ENCODE peak calls at places on chromosomes 3 and 15, in five cellular contexts. Q, L, R, X and D are unnamed samples.

GRCh38 chr3:46764206-46764605 is 46.5 kb upstream of the PRSS50 start:
- DNase-seq in Q (no peak), L (no peak), R (no peak), X (no peak), D (no peak)

GRCh38 chr15:67033521-67033920 is 31.9 kb upstream of the SMAD3 start:
- DNase-seq in Q (no peak), L (no peak), R (no peak), X (peak; percentile 87), D (no peak)

GRCh38 chr15:92277776-92278175 is 115.9 kb upstream of the ST8SIA2 start:
- DNase-seq in Q (no peak), L (no peak), R (no peak), X (no peak), D (peak; percentile 2)

GRCh38 chr3:119331661-119332060 is 37.5 kb downstream of the ARHGAP31 start:
- DNase-seq in Q (no peak), L (no peak), R (peak; percentile 81), X (no peak), D (no peak)

GRCh38 chr3:129577356-129577755 is 29.1 kb downstream of the PLXND1 start:
- DNase-seq in Q (no peak), L (no peak), R (no peak), X (no peak), D (no peak)

GRCh38 chr3:197350446-197350845 is 52.0 kb upstream of the DLG1 start:
- DNase-seq in Q (no peak), L (no peak), R (no peak), X (no peak), D (no peak)

GRCh38 chr3:114093596-114093995 is 37.1 kb downstream of the QTRT2 start:
- DNase-seq in Q (no peak), L (no peak), R (peak; percentile 89), X (no peak), D (peak; percentile 58)

GRCh38 chr3:157369712-157370447 is 66.8 kb upstream of the PTX3 start:
- DNase-seq in Q (no peak), L (no peak), R (no peak), X (no peak), D (no peak)

GRCh38 chr15:62952969-62953368 is 89.6 kb upstream of the TPM1 start:
- DNase-seq in Q (no peak), L (no peak), R (no peak), X (no peak), D (no peak)

GRCh38 chr3:136171097-136171542 is 25.0 kb downstream of the MSL2 start:
- DNase-seq in Q (no peak), L (no peak), R (peak; percentile 27), X (no peak), D (no peak)

GRCh38 chr3:194220776-194221735 is 85.1 kb downstream of the HES1 start:
- DNase-seq in Q (no peak), L (no peak), R (peak; percentile 36), X (no peak), D (no peak)

GRCh38 chr3:194985031-194985578 is 285.9 kb downstream of the XXYLT1 start:
- DNase-seq in Q (no peak), L (no peak), R (peak; percentile 44), X (peak; percentile 91), D (no peak)

GRCh38 chr3:156211583-156211982 is 91.2 kb downstream of the KCNAB1 start:
- DNase-seq in Q (no peak), L (no peak), R (peak; percentile 25), X (no peak), D (no peak)

GRCh38 chr15:62135532-62136134 is 29.5 kb downstream of the C2CD4B start:
- DNase-seq in Q (no peak), L (no peak), R (peak; percentile 57), X (no peak), D (no peak)

GRCh38 chr3:195854628-195855300 is 43.0 kb upstream of the MUC4 start:
- DNase-seq in Q (no peak), L (no peak), R (no peak), X (peak; percentile 55), D (no peak)

GRCh38 chr3:51686512-51687215 is 15.6 kb downstream of the TEX264 start:
- DNase-seq in Q (no peak), L (no peak), R (peak; percentile 34), X (peak; percentile 81), D (no peak)

GRCh38 chr3:21846976-21847375 is 96.0 kb upstream of the ZNF385D start:
- DNase-seq in Q (no peak), L (no peak), R (peak; percentile 7), X (no peak), D (no peak)

GRCh38 chr3:143668924-143669790 is 179.1 kb downstream of the SLC9A9 start:
- DNase-seq in Q (no peak), L (no peak), R (no peak), X (no peak), D (no peak)

GRCh38 chr3:190566043-190566933 is 52.4 kb downstream of the IL1RAP start:
- DNase-seq in Q (no peak), L (peak; percentile 98), R (peak; percentile 100), X (peak; percentile 76), D (peak; percentile 99)

GRCh38 chr15:25173241-25174028 is 218.6 kb downstream of the SNRPN start:
- DNase-seq in Q (no peak), L (no peak), R (no peak), X (peak; percentile 23), D (no peak)

GRCh38 chr3:11391930-11392688 is 119.9 kb downstream of the ATG7 start:
- DNase-seq in Q (no peak), L (peak; percentile 22), R (peak; percentile 89), X (no peak), D (peak; percentile 54)

GRCh38 chr15:35293353-35294130 is 208.4 kb upstream of the NANOGP8 start:
- DNase-seq in Q (no peak), L (peak; percentile 27), R (peak; percentile 83), X (no peak), D (peak; percentile 37)

GRCh38 chr3:71152892-71153265 is 430.6 kb downstream of the FOXP1 start:
- DNase-seq in Q (no peak), L (no peak), R (no peak), X (no peak), D (no peak)